ENCODE peak calls at places on chromosomes 12 and 14, in seven cellular contexts. R is stimulated activated naive B cell treated with anti-CD40 and anti-IgM and Interleukin-4, amounts not matched to agents 10 μg/mL and 1 μg/mL and 100 μg/mL, for 72 hours; O is lower lobe of right lung; L is HuH-7.5; E is ovary; F is fibroblast of gingiva; P is NCI-H524 treated with DMSO at 0.1 percent for 48 hours. Y is an unnamed sample.

GRCh38 chr12:66662729-66663128 is 16.1 kb downstream of the GRIP1 start:
- DNase-seq in R (no peak), O (no peak), L (no peak), E (no peak), F (no peak), P (no peak), Y (peak)

GRCh38 chr12:78101946-78102635 is 271.4 kb downstream of the NAV3 start:
- DNase-seq in R (no peak), O (no peak), L (no peak), E (no peak), F (peak), P (no peak), Y (no peak)

GRCh38 chr12:80041071-80041470 is 58.3 kb upstream of the OTOGL start:
- DNase-seq in R (no peak), O (no peak), L (no peak), E (no peak), F (no peak), P (no peak), Y (no peak)

GRCh38 chr12:110301065-110301806 is 20.2 kb downstream of the ATP2A2 start:
- DNase-seq in R (no peak), O (no peak), L (no peak), E (no peak), F (no peak), P (no peak), Y (no peak)

GRCh38 chr12:72089678-72090077 is 151.0 kb downstream of the TPH2 start:
- DNase-seq in R (no peak), O (no peak), L (no peak), E (no peak), F (no peak), P (no peak), Y (no peak)

GRCh38 chr12:124053855-124054254 is 80.8 kb downstream of the ZNF664 start:
- DNase-seq in R (no peak), O (peak), L (peak), E (peak), F (peak), P (peak), Y (peak)

GRCh38 chr14:58060077-58060476 is 91.9 kb downstream of the ARMH4 start:
- DNase-seq in R (no peak), O (no peak), L (no peak), E (no peak), F (no peak), P (no peak), Y (no peak)

GRCh38 chr14:64755661-64756265 is 51.5 kb downstream of the PLEKHG3 start:
- DNase-seq in R (no peak), O (no peak), L (no peak), E (no peak), F (no peak), P (no peak), Y (no peak)

GRCh38 chr14:92897922-92898599 is 24.9 kb upstream of the CHGA start:
- DNase-seq in R (no peak), O (no peak), L (no peak), E (no peak), F (no peak), P (no peak), Y (no peak)

GRCh38 chr14:93946104-93946503 is 19.0 kb downstream of the FAM181A start:
- DNase-seq in R (no peak), O (no peak), L (no peak), E (no peak), F (no peak), P (no peak), Y (no peak)

GRCh38 chr12:93441111-93441616 is 583 bp downstream of the UBE2N start:
- DNase-seq in R (peak), O (peak), L (peak), E (no peak), F (no peak), P (no peak), Y (no peak)

GRCh38 chr14:68520637-68521556 is 272.0 kb downstream of the ZFP36L1 start:
- DNase-seq in R (no peak), O (peak), L (peak), E (no peak), F (no peak), P (no peak), Y (no peak)

GRCh38 chr12:227286-227915 is 13.4 kb upstream of the SLC6A12 start:
- DNase-seq in R (no peak), O (no peak), L (no peak), E (no peak), F (no peak), P (no peak), Y (no peak)

GRCh38 chr12:116104167-116104750 is 173.2 kb downstream of the MED13L start:
- DNase-seq in R (no peak), O (no peak), L (no peak), E (no peak), F (no peak), P (no peak), Y (no peak)

GRCh38 chr14:106378191-106378590 is 851.8 kb downstream of the TMEM121 start:
- DNase-seq in R (no peak), O (no peak), L (no peak), E (no peak), F (no peak), P (no peak), Y (no peak)

GRCh38 chr12:40253936-40254335 is 29.1 kb downstream of the LRRK2 start:
- DNase-seq in R (no peak), O (no peak), L (no peak), E (no peak), F (peak), P (no peak), Y (peak)

GRCh38 chr14:80167793-80168448 is 43.4 kb downstream of the DIO2 start:
- DNase-seq in R (no peak), O (no peak), L (no peak), E (no peak), F (no peak), P (no peak), Y (no peak)

GRCh38 chr14:45249847-45250575 is 3.0 kb downstream of the MIS18BP1 start:
- DNase-seq in R (no peak), O (no peak), L (no peak), E (peak), F (peak), P (no peak), Y (peak)

GRCh38 chr14:22854963-22855724 is 16.4 kb upstream of the LRP10 start:
- DNase-seq in R (no peak), O (no peak), L (no peak), E (no peak), F (no peak), P (no peak), Y (no peak)

GRCh38 chr12:58412466-58412865 is 471.1 kb downstream of the ATP23 start:
- DNase-seq in R (no peak), O (no peak), L (no peak), E (no peak), F (no peak), P (no peak), Y (no peak)

GRCh38 chr12:30752255-30752654 is 2.5 kb downstream of the CAPRIN2 start:
- DNase-seq in R (no peak), O (no peak), L (no peak), E (no peak), F (no peak), P (no peak), Y (no peak)

GRCh38 chr14:21109377-21110260 is 8.8 kb downstream of the TMEM253 start:
- DNase-seq in R (no peak), O (no peak), L (no peak), E (no peak), F (no peak), P (no peak), Y (no peak)

GRCh38 chr14:60573943-60574496 is 65.1 kb downstream of the SIX6 start:
- DNase-seq in R (no peak), O (no peak), L (no peak), E (no peak), F (peak), P (no peak), Y (peak)

GRCh38 chr12:11513288-11513687 is 117.9 kb upstream of the PRB2 start:
- DNase-seq in R (no peak), O (no peak), L (no peak), E (no peak), F (no peak), P (no peak), Y (no peak)

GRCh38 chr14:84409435-84409834 is 1120.5 kb upstream of the FLRT2 start:
- DNase-seq in R (no peak), O (no peak), L (no peak), E (no peak), F (no peak), P (no peak), Y (no peak)

GRCh38 chr12:28645891-28646290 is 455.6 kb downstream of the CCDC91 start:
- DNase-seq in R (no peak), O (no peak), L (no peak), E (no peak), F (no peak), P (no peak), Y (no peak)

GRCh38 chr12:76685246-76685678 is 78.7 kb upstream of the ZDHHC17 start:
- DNase-seq in R (no peak), O (no peak), L (no peak), E (no peak), F (peak), P (no peak), Y (peak)

GRCh38 chr12:101795786-101796185 is 35.0 kb downstream of the GNPTAB start:
- DNase-seq in R (peak), O (no peak), L (no peak), E (no peak), F (no peak), P (no peak), Y (no peak)

GRCh38 chr12:47820631-47821345 is 1.1 kb upstream of the HDAC7 start:
- DNase-seq in R (no peak), O (peak), L (peak), E (peak), F (peak), P (no peak), Y (peak)

GRCh38 chr12:127150479-127150878 is 1116.5 kb upstream of the TMEM132C start:
- DNase-seq in R (no peak), O (no peak), L (no peak), E (no peak), F (no peak), P (no peak), Y (no peak)

GRCh38 chr12:123854918-123855317 is 92.8 kb downstream of the DNAH10 start:
- DNase-seq in R (no peak), O (no peak), L (no peak), E (no peak), F (no peak), P (no peak), Y (no peak)

GRCh38 chr12:128767518-128767917 is 56.2 kb downstream of the SLC15A4 start:
- DNase-seq in R (no peak), O (no peak), L (no peak), E (no peak), F (no peak), P (no peak), Y (no peak)

GRCh38 chr12:117076410-117077372 is 22.5 kb downstream of the TESC start:
- DNase-seq in R (no peak), O (no peak), L (no peak), E (no peak), F (no peak), P (no peak), Y (no peak)

GRCh38 chr14:22549981-22550670 is 38.9 kb downstream of the DAD1 start:
- DNase-seq in R (peak), O (no peak), L (no peak), E (no peak), F (peak), P (no peak), Y (no peak)